ENCODE peak calls at places on chromosome 19, in five cellular contexts. Y is GM23338, O is amygdala, J is ELF-1, P is psoas muscle. T is an unnamed sample.

GRCh38 chr19:1725100-1726064 is 27.9 kb upstream of the ONECUT3 start:
- DNase-seq in Y (peak), O (peak), P (peak), J (peak), T (peak)

GRCh38 chr19:11240008-11240444 is 607 bp downstream of the ANGPTL8 start:
- DNase-seq in P (no peak), Y (no peak), O (no peak), J (no peak), T (no peak)

GRCh38 chr19:42634409-42635232 is 39.9 kb upstream of the CEACAM8 start:
- DNase-seq in Y (peak), P (no peak), O (no peak), J (peak), T (peak)

GRCh38 chr19:50831026-50831396 is 2.4 kb downstream of the KLK15 start:
- DNase-seq in P (no peak), Y (no peak), J (no peak), O (no peak), T (no peak)

GRCh38 chr19:48815870-48816501 is 5.2 kb upstream of the BCAT2 start:
- DNase-seq in Y (peak), J (no peak), P (no peak), O (no peak), T (peak)

GRCh38 chr19:18562086-18562485 is 4.4 kb downstream of the KXD1 start:
- DNase-seq in J (no peak), Y (no peak), P (peak), O (no peak), T (no peak)

GRCh38 chr19:29810504-29810871 is 1.3 kb upstream of the CCNE1 start:
- DNase-seq in P (no peak), O (no peak), J (no peak), Y (no peak), T (no peak)

GRCh38 chr19:55675661-55676354 is 782 bp downstream of the EPN1 start:
- DNase-seq in Y (no peak), P (no peak), O (no peak), J (no peak), T (no peak)

GRCh38 chr19:16301999-16302694 is 22.5 kb upstream of the KLF2 start:
- DNase-seq in Y (no peak), P (peak), O (no peak), J (no peak), T (peak)

T was measured in stomach.